ENCODE peak calls at places on chromosome 19, in ten cellular contexts. V, R, S, I, M, X, W, L, A and E are unnamed samples.

GRCh38 chr19:460877-461609 is at the start of gene SHC2:
- DNase-seq in V (no peak), R (peak; percentile 17), S (peak; percentile 67), I (no peak), M (peak; percentile 47), X (peak; percentile 38), W (no peak), L (no peak), A (no peak), E (no peak)

GRCh38 chr19:1241417-1242095 is at the start of gene ATP5F1D:
- DNase-seq in V (peak; percentile 97), R (peak; percentile 95), S (peak; percentile 90), I (peak; percentile 88), M (peak; percentile 95), X (peak; percentile 96), W (peak; percentile 97), L (peak; percentile 81), A (peak; percentile 97), E (peak; percentile 91)

GRCh38 chr19:14063100-14063499 is 1.2 kb upstream of the PALM3 start:
- DNase-seq in V (no peak), R (no peak), S (no peak), I (no peak), M (no peak), X (no peak), W (no peak), L (no peak), A (no peak), E (no peak)

GRCh38 chr19:3606174-3606689 is 443 bp downstream of the TBXA2R start:
- DNase-seq in V (no peak), R (peak; percentile 31), S (no peak), I (no peak), M (peak; percentile 58), X (no peak), W (no peak), L (no peak), A (peak; percentile 85), E (no peak)

GRCh38 chr19:43594710-43595604 is 977 bp downstream of the IRGQ start:
- DNase-seq in V (no peak), R (peak; percentile 72), S (peak; percentile 66), I (peak; percentile 33), M (peak; percentile 62), X (no peak), W (peak; percentile 49), L (peak; percentile 48), A (no peak), E (peak; percentile 41)

GRCh38 chr19:48683349-48683748 is 10.5 kb upstream of the NTN5 start:
- DNase-seq in V (no peak), R (peak; percentile 44), S (no peak), I (peak; percentile 52), M (no peak), X (peak; percentile 66), W (peak; percentile 63), L (peak; percentile 19), A (no peak), E (no peak)

GRCh38 chr19:17871032-17871877 is 490 bp upstream of the SLC5A5 start:
- DNase-seq in V (no peak), R (no peak), S (no peak), I (no peak), M (no peak), X (no peak), W (no peak), L (no peak), A (no peak), E (no peak)

GRCh38 chr19:54216869-54217268 is 5.9 kb downstream of the LILRB3 start:
- DNase-seq in V (no peak), R (no peak), S (no peak), I (no peak), M (no peak), X (no peak), W (no peak), L (no peak), A (no peak), E (no peak)

GRCh38 chr19:40642757-40643325 is 41.7 kb downstream of the LTBP4 start:
- DNase-seq in V (no peak), R (no peak), S (no peak), I (no peak), M (no peak), X (no peak), W (no peak), L (no peak), A (no peak), E (no peak)

GRCh38 chr19:31674503-31675186 is 325.4 kb upstream of the TSHZ3 start:
- DNase-seq in V (peak; percentile 37), R (no peak), S (no peak), I (peak; percentile 87), M (no peak), X (no peak), W (no peak), L (no peak), A (no peak), E (peak; percentile 12)

GRCh38 chr19:29293292-29293691 is 80.3 kb upstream of the UQCRFS1 start:
- DNase-seq in V (no peak), R (no peak), S (no peak), I (no peak), M (no peak), X (no peak), W (no peak), L (no peak), A (peak; percentile 31), E (no peak)

GRCh38 chr19:37329686-37330085 is 41.2 kb upstream of the ZNF527 start:
- DNase-seq in V (no peak), R (no peak), S (no peak), I (no peak), M (peak; percentile 65), X (no peak), W (no peak), L (no peak), A (no peak), E (no peak)
- TF ChIP-seq CTCF in V (no peak), R (no peak), S (no peak), I (no peak), M (peak; percentile 67), X (no peak), W (no peak), L (no peak), A (no peak), E (peak; percentile 49)

DNA sequence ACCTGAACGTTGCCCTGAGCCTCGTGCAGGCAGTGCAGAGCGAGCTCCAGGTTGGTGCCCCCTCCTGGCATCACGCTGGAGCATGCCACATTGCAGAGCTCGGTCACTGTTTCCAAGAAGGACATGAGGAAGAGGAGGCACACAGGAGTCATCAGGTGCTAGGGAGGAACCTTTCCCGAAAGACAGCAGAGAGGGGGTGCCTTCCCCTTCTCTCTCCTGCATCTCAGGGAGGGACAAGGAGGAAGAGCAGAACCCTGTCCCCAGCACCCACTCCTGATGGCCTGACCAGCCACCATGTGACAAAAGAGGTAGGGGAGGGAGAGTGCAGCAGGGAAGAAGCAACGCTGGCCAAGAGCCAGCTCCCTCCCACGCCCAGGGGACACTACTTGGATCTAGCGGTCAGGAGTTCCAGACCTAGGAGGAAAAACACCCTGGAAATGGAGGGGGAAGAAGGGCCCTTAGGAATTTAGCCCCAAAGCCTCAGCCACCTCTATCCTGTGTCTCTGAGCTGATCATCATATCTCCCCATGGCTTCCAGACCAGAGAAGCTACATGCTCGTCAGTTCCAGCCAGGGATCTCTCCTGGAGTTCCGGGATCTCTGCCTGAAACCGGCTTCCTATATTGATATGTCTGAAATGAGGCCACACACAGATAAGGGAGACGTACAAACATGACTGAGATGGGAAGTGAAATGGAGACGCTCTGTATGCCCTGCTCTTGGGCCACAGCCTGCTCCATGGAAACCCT is 17.0 kb upstream of the NAPA start:
- DNase-seq in V (no peak), R (no peak), S (no peak), I (no peak), M (no peak), X (no peak), W (no peak), L (no peak), A (no peak), E (no peak)
- TF ChIP-seq CTCF in V (no peak), R (no peak), S (no peak), I (no peak), M (no peak), X (no peak), W (no peak), L (no peak), A (no peak), E (no peak)

GRCh38 chr19:5534787-5535586 is 32.8 kb downstream of the TINCR start:
- DNase-seq in V (no peak), R (peak; percentile 8), S (peak; percentile 46), I (no peak), M (peak; percentile 67), X (no peak), W (no peak), L (no peak), A (no peak), E (no peak)
- TF ChIP-seq CTCF in V (no peak), R (peak; percentile 27), S (peak; percentile 36), I (peak; percentile 54), M (peak; percentile 93), X (peak; percentile 24), W (no peak), L (peak; percentile 55), A (no peak), E (peak; percentile 72)

DNA sequence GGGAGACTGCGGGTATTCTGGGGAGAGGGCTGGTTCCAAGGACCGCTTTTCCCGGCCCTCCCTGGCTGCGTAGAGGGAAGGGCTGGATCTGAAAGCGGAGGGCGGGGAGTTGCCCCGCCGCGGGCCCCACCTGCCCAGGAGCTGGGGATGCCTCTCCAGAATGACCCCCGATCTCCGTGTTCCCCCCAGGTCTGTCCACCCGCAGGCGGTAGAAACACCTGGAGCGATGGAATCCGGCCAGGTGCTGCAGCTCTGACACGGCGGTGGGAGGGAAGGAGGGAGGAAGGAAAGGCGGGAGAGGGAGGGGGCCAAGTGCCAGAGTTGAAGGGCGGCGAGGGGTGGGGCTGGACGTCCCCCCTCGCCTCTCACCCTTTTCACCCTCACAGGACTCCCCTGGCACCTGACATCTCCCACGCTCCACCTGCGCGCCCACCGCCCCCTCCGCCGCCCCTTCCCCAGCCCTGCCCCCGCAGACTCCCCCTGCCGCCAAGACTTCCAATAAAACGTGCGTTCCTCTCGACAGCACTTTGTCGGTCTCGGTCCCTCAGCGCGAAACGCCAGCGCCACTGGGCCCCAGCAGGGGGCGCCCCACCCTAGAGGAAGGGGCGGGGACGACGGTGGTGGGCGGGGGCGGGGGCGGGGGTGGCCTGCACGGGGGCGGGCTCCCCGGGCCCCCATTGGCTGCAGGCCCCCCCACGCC is 374 bp upstream of the FXYD7 start:
- DNase-seq in V (no peak), R (peak; percentile 87), S (peak; percentile 81), I (no peak), M (peak; percentile 74), X (peak; percentile 40), W (no peak), L (no peak), A (no peak), E (no peak)
- TF ChIP-seq CTCF in V (peak; percentile 59), R (peak; percentile 58), S (peak; percentile 59), I (no peak), M (peak; percentile 57), X (peak; percentile 63), W (peak; percentile 44), L (peak; percentile 57), A (peak; percentile 43), E (peak; percentile 82)